ENCODE peak calls at places on chromosomes 5 and 9, in seven cellular contexts. L is fibroblast of lung, X is breast epithelium, T is right lobe of liver, A is cardiac muscle cell, U is adrenal gland, R is heart right ventricle. K is an unnamed sample. For H3K36me3, the result is how much of the 10 kb centered on the place peaks cover.

GRCh38 chr9:92607088-92607487 is 62.8 kb downstream of the IPPK start:
- DNase-seq in L (peak), R (no peak), A (peak), T (no peak), U (no peak), X (no peak), K (no peak)

GRCh38 chr9:113526841-113527240 is 63.3 kb downstream of the RGS3 start:
- DNase-seq in L (no peak), X (no peak), R (no peak), T (no peak), A (no peak), U (no peak), K (no peak)

GRCh38 chr9:80410106-80410505 is 838.3 kb downstream of the TLE4 start:
- DNase-seq in L (peak), A (no peak), T (no peak), U (no peak), R (no peak), X (no peak), K (peak)

GRCh38 chr9:120904061-120904998 is 22.3 kb downstream of the TRAF1 start:
- DNase-seq in T (no peak), L (no peak), A (no peak), R (no peak), X (no peak), U (no peak), K (no peak)

GRCh38 chr5:66987949-66988838 is 208.4 kb downstream of the CD180 start:
- DNase-seq in T (no peak), A (peak), X (no peak), R (no peak), L (no peak), U (no peak), K (no peak)

GRCh38 chr5:148428825-148429224 is 45.1 kb downstream of the FBXO38 start:
- DNase-seq in L (no peak), X (no peak), R (no peak), T (no peak), A (no peak), U (no peak), K (no peak)

GRCh38 chr5:175321927-175322532 is 122.0 kb downstream of the DRD1 start:
- DNase-seq in T (no peak), L (peak), U (peak), X (no peak), R (no peak), A (peak), K (no peak)

GRCh38 chr5:54969242-54969641 is 16.2 kb downstream of the ESM1 start:
- DNase-seq in X (no peak), U (no peak), R (no peak), A (no peak), L (no peak), T (no peak), K (no peak)

GRCh38 chr9:93089481-93089991 is 6.5 kb upstream of the CARD19 start:
- DNase-seq in A (no peak), L (no peak), U (peak), X (no peak), T (peak), R (no peak), K (no peak)

GRCh38 chr5:150077060-150077459 is 9.3 kb downstream of the CSF1R start:
- DNase-seq in T (peak), U (peak), X (peak), L (no peak), R (no peak), A (no peak), K (no peak)

GRCh38 chr9:109047259-109047658 is 34.0 kb upstream of the CTNNAL1 start:
- DNase-seq in R (no peak), U (no peak), L (no peak), X (no peak), A (no peak), T (no peak), K (no peak)

GRCh38 chr5:32173394-32174010 is 617 bp downstream of the GOLPH3 start:
- DNase-seq in R (peak), T (peak), A (peak), L (peak), U (peak), X (peak), K (no peak)

GRCh38 chr5:19319252-19319651 is 668.7 kb downstream of the CDH18 start:
- DNase-seq in T (no peak), L (no peak), A (no peak), X (no peak), R (no peak), U (no peak), K (no peak)

GRCh38 chr5:19314840-19315239 is 673.2 kb downstream of the CDH18 start:
- DNase-seq in L (peak), T (no peak), R (no peak), U (peak), A (no peak), X (no peak), K (peak)
- H3K36me3 ChIP-seq in L (under half), T (under half), R (under half), U (under half), A (under half), X (under half), K (under half)

DNA sequence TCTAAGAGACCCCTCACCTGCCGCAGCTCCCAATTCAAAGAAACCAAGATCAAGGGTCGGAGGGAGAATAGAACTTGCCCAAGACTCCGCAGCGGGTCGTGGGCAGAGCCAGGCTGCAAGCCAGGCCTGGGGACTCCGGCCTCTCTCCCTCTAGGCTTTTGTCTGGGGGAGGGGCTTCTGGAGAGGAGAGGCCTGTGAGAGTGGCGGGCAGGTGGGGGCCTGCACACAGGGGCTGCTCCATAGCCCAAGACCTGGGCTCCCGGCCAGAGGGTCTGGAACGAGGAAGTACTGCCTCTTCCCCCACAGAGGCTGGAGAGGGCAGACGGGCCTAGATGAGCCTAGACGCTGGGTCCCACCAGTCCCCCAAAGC is 5.1 kb upstream of the ST6GALNAC6 start:
- DNase-seq in R (no peak), X (no peak), L (no peak), A (peak), U (no peak), T (no peak), K (no peak)
- H3K4me3 ChIP-seq in R (no peak), X (peak), L (no peak), A (no peak), U (no peak), T (no peak), K (no peak)

GRCh38 chr5:112883192-112883591 is 22.1 kb downstream of the SRP19 start:
- DNase-seq in T (no peak), U (no peak), A (no peak), L (no peak), R (no peak), X (no peak), K (no peak)
- H3K36me3 ChIP-seq in T (under half), U (half or more), A (under half), L (under half), R (under half), X (under half), K (under half)

GRCh38 chr5:53490747-53491146 is 10.3 kb downstream of the FST start:
- DNase-seq in T (no peak), A (peak), L (peak), U (no peak), X (peak), R (no peak), K (no peak)

GRCh38 chr5:53487436-53487835 is 7.0 kb downstream of the FST start:
- DNase-seq in U (no peak), A (no peak), R (no peak), L (no peak), X (no peak), T (no peak), K (no peak)

GRCh38 chr5:53482717-53483638 is 2.5 kb downstream of the FST start:
- DNase-seq in U (peak), L (peak), R (peak), T (peak), X (no peak), A (peak), K (no peak)

GRCh38 chr5:53488195-53488594 is 7.8 kb downstream of the FST start:
- DNase-seq in T (no peak), X (no peak), A (no peak), R (no peak), U (no peak), L (no peak), K (no peak)
- H3K4me3 ChIP-seq in T (no peak), X (no peak), A (no peak), R (no peak), U (no peak), L (no peak), K (no peak)

GRCh38 chr9:99345936-99346335 is 123.9 kb downstream of the SEC61B start:
- DNase-seq in T (no peak), L (peak), A (peak), U (no peak), R (no peak), X (no peak), K (no peak)

GRCh38 chr9:99347556-99347955 is 125.5 kb downstream of the SEC61B start:
- DNase-seq in R (no peak), A (no peak), X (no peak), U (no peak), L (no peak), T (no peak), K (no peak)

GRCh38 chr9:99350461-99350860 is 128.4 kb downstream of the SEC61B start:
- DNase-seq in T (no peak), X (no peak), L (no peak), A (no peak), R (no peak), U (no peak), K (no peak)

GRCh38 chr9:99349870-99350269 is 127.8 kb downstream of the SEC61B start:
- DNase-seq in A (no peak), L (no peak), X (no peak), R (no peak), T (no peak), U (no peak), K (no peak)

GRCh38 chr9:99348289-99348688 is 126.2 kb downstream of the SEC61B start:
- DNase-seq in L (no peak), T (no peak), U (no peak), X (no peak), R (no peak), A (no peak), K (no peak)
- H3K36me3 ChIP-seq in L (under half), T (under half), U (under half), X (under half), R (under half), A (under half), K (under half)

GRCh38 chr9:89274838-89275237 is 36.2 kb upstream of the CKS2 start:
- DNase-seq in L (peak), T (no peak), X (no peak), R (no peak), U (no peak), A (peak), K (peak)

GRCh38 chr9:89277043-89277442 is 34.0 kb upstream of the CKS2 start:
- DNase-seq in U (no peak), X (no peak), L (no peak), T (no peak), A (no peak), R (no peak), K (no peak)

GRCh38 chr9:89278551-89278950 is 32.4 kb upstream of the CKS2 start:
- DNase-seq in U (no peak), T (no peak), L (no peak), X (no peak), R (no peak), A (no peak), K (no peak)

GRCh38 chr9:89278997-89279739 is 31.8 kb upstream of the CKS2 start:
- DNase-seq in L (peak), A (peak), U (peak), X (no peak), T (no peak), R (no peak), K (peak)

DNA sequence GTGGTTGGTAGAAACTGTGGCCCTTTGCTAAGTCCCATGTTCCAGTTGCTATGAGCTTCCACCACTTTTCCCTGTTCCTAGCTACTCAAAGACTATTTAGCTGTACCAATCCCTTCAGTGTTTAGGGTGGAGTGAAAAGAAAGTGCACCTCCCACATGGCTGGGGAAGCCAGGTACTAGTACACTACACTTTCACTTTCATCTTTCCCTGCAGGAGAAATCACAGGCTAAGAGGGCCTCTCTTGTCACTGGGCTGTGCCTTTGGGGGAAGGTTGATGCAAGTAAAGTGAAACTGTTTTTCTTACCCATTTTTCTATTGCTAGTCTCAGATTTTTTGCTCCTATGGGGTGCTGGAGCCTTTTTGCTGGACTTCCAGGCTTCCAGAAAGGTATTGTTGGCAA is 33.5 kb upstream of the CKS2 start:
- DNase-seq in A (peak), R (no peak), L (peak), T (no peak), X (no peak), U (no peak), K (peak)
- H3K4me3 ChIP-seq in A (no peak), R (no peak), L (no peak), T (no peak), X (no peak), U (no peak), K (no peak)

K was measured in kidney epithelial cell.